ENCODE peak calls at places on chromosomes 13 and 19, in seven cellular contexts. One of them, this sample, is unnamed.

GRCh38 chr19:4730740-4731171 is 7.1 kb upstream of the DPP9 start:
- DNase-seq in HTR-8/SVneo: no peak
- DNase-seq in OCI-LY7: peak
- DNase-seq in ovary: no peak
- DNase-seq in GM13977: no peak
- DNase-seq in GM04503: no peak
- DNase-seq in stimulated activated CD4-positive, alpha-beta T cell treated with anti-CD3 and anti-CD28 coated beads, Interleukin-15, amount 100 ng/mL, for 1 hour: peak
- DNase-seq in this sample: no peak

GRCh38 chr19:8334458-8335342 is 8.4 kb downstream of the KANK3 start:
- DNase-seq in ovary: no peak
- DNase-seq in GM13977: peak
- DNase-seq in GM04503: no peak
- DNase-seq in OCI-LY7: no peak
- DNase-seq in HTR-8/SVneo: peak
- DNase-seq in stimulated activated CD4-positive, alpha-beta T cell treated with anti-CD3 and anti-CD28 coated beads, Interleukin-15, amount 100 ng/mL, for 1 hour: no peak
- DNase-seq in this sample: peak

GRCh38 chr13:107928762-107929161 is 286.6 kb downstream of the LIG4 start:
- DNase-seq in OCI-LY7: no peak
- DNase-seq in ovary: no peak
- DNase-seq in stimulated activated CD4-positive, alpha-beta T cell treated with anti-CD3 and anti-CD28 coated beads, Interleukin-15, amount 100 ng/mL, for 1 hour: no peak
- DNase-seq in HTR-8/SVneo: no peak
- DNase-seq in GM13977: no peak
- DNase-seq in GM04503: no peak
- DNase-seq in this sample: no peak

GRCh38 chr19:39845621-39846175 is 481 bp downstream of the FBL start:
- DNase-seq in OCI-LY7: peak
- DNase-seq in ovary: no peak
- DNase-seq in stimulated activated CD4-positive, alpha-beta T cell treated with anti-CD3 and anti-CD28 coated beads, Interleukin-15, amount 100 ng/mL, for 1 hour: no peak
- DNase-seq in HTR-8/SVneo: no peak
- DNase-seq in GM04503: no peak
- DNase-seq in GM13977: no peak
- DNase-seq in this sample: peak

GRCh38 chr13:108342369-108343289 is 73.1 kb downstream of the TNFSF13B start:
- DNase-seq in stimulated activated CD4-positive, alpha-beta T cell treated with anti-CD3 and anti-CD28 coated beads, Interleukin-15, amount 100 ng/mL, for 1 hour: no peak
- DNase-seq in ovary: no peak
- DNase-seq in HTR-8/SVneo: no peak
- DNase-seq in GM13977: peak
- DNase-seq in OCI-LY7: no peak
- DNase-seq in GM04503: no peak
- DNase-seq in this sample: peak

GRCh38 chr13:54573186-54573585 is 1544.6 kb downstream of the OLFM4 start:
- DNase-seq in GM04503: no peak
- DNase-seq in ovary: no peak
- DNase-seq in stimulated activated CD4-positive, alpha-beta T cell treated with anti-CD3 and anti-CD28 coated beads, Interleukin-15, amount 100 ng/mL, for 1 hour: no peak
- DNase-seq in HTR-8/SVneo: no peak
- DNase-seq in OCI-LY7: no peak
- DNase-seq in GM13977: no peak
- DNase-seq in this sample: no peak

GRCh38 chr13:59391696-59392095 is 772.0 kb downstream of the DIAPH3 start:
- DNase-seq in HTR-8/SVneo: peak
- DNase-seq in GM04503: peak
- DNase-seq in stimulated activated CD4-positive, alpha-beta T cell treated with anti-CD3 and anti-CD28 coated beads, Interleukin-15, amount 100 ng/mL, for 1 hour: peak
- DNase-seq in ovary: no peak
- DNase-seq in GM13977: peak
- DNase-seq in OCI-LY7: peak
- DNase-seq in this sample: peak

GRCh38 chr19:30667227-30667626 is 295.0 kb downstream of the ZNF536 start:
- DNase-seq in HTR-8/SVneo: no peak
- DNase-seq in GM04503: no peak
- DNase-seq in OCI-LY7: no peak
- DNase-seq in GM13977: no peak
- DNase-seq in ovary: no peak
- DNase-seq in stimulated activated CD4-positive, alpha-beta T cell treated with anti-CD3 and anti-CD28 coated beads, Interleukin-15, amount 100 ng/mL, for 1 hour: no peak
- DNase-seq in this sample: no peak

GRCh38 chr13:100213576-100213975 is 124.7 kb downstream of the PCCA start:
- DNase-seq in GM04503: no peak
- DNase-seq in OCI-LY7: no peak
- DNase-seq in stimulated activated CD4-positive, alpha-beta T cell treated with anti-CD3 and anti-CD28 coated beads, Interleukin-15, amount 100 ng/mL, for 1 hour: no peak
- DNase-seq in GM13977: no peak
- DNase-seq in HTR-8/SVneo: no peak
- DNase-seq in ovary: no peak
- DNase-seq in this sample: no peak

GRCh38 chr19:14479985-14480694 is 5.0 kb upstream of the PTGER1 start:
- DNase-seq in OCI-LY7: peak
- DNase-seq in ovary: no peak
- DNase-seq in HTR-8/SVneo: no peak
- DNase-seq in GM13977: peak
- DNase-seq in GM04503: no peak
- DNase-seq in stimulated activated CD4-positive, alpha-beta T cell treated with anti-CD3 and anti-CD28 coated beads, Interleukin-15, amount 100 ng/mL, for 1 hour: peak
- DNase-seq in this sample: peak